ENCODE peak calls at places on chromosomes 12 and 14, in seven cellular contexts. E is EH, Y is AG08395, A is NCI-H2081, W is WTC11, V is HT-29, P is caudate nucleus. T is an unnamed sample.

GRCh38 chr12:112107728-112108447 is 695 bp downstream of the NAA25 start:
- DNase-seq in E (peak), Y (peak), A (no peak), W (peak), V (peak), P (peak), T (peak)

GRCh38 chr12:80472912-80473500 is 29.0 kb downstream of the PTPRQ start:
- DNase-seq in E (peak), Y (peak), A (peak), W (peak), V (peak), P (no peak), T (peak)

GRCh38 chr12:53101266-53101665 is 2.0 kb upstream of the SOAT2 start:
- DNase-seq in E (no peak), Y (no peak), A (no peak), W (no peak), V (no peak), P (no peak), T (no peak)

GRCh38 chr14:93939304-93940229 is 12.4 kb downstream of the FAM181A start:
- DNase-seq in E (peak), Y (peak), A (peak), W (peak), V (peak), P (peak), T (peak)

GRCh38 chr14:66046591-66046990 is 439.6 kb upstream of the CCDC196 start:
- DNase-seq in E (no peak), Y (no peak), A (no peak), W (no peak), V (no peak), P (no peak), T (no peak)

GRCh38 chr14:96156804-96157760 is 47.6 kb upstream of the BDKRB2 start:
- DNase-seq in E (no peak), Y (no peak), A (no peak), W (no peak), V (no peak), P (no peak), T (no peak)

GRCh38 chr12:77521458-77522115 is 309.1 kb upstream of the NAV3 start:
- DNase-seq in E (peak), Y (peak), A (no peak), W (no peak), V (no peak), P (no peak), T (no peak)

GRCh38 chr14:99257673-99258221 is 14.2 kb downstream of the BCL11B start:
- DNase-seq in E (no peak), Y (no peak), A (no peak), W (no peak), V (no peak), P (no peak), T (no peak)

GRCh38 chr12:116533343-116534248 is 25.6 kb upstream of the MAP1LC3B2 start:
- DNase-seq in E (peak), Y (peak), A (peak), W (peak), V (no peak), P (peak), T (peak)

GRCh38 chr14:56057071-56057865 is 60.9 kb upstream of the PELI2 start:
- DNase-seq in E (no peak), Y (no peak), A (peak), W (no peak), V (no peak), P (no peak), T (no peak)

GRCh38 chr14:22598099-22598895 is at the start of gene ABHD4:
- DNase-seq in E (peak), Y (peak), A (peak), W (peak), V (peak), P (peak), T (peak)